ENCODE peak calls at places on chromosomes 7 and 10, in seven cellular contexts. Q is mucosa of descending colon; Z is CD8-positive, alpha-beta T cell; P is A549; A is aorta; I is activated CD4-positive, CD25-positive, alpha-beta regulatory T cell treated with anti-CD3 and anti-CD28 coated beads, Interleukin-2, amount 50 U/mL, for 24 hours; D is gastroesophageal sphincter. M is an unnamed sample.

GRCh38 chr10:23364378-23364777 is 19.8 kb upstream of the C10orf67 start:
- ATAC-seq in Q (no peak), Z (no peak), P (no peak), A (no peak), I (no peak), D (no peak), M (peak)

GRCh38 chr7:81666209-81666608 is 103.6 kb downstream of the HGF start:
- ATAC-seq in Q (no peak), Z (no peak), P (no peak), A (no peak), I (no peak), D (no peak), M (no peak)

GRCh38 chr7:2786607-2787116 is 57.4 kb downstream of the GNA12 start:
- ATAC-seq in Q (no peak), Z (no peak), P (no peak), A (no peak), I (no peak), D (no peak), M (no peak)

GRCh38 chr7:76352193-76352592 is 6.6 kb downstream of the YWHAG start:
- ATAC-seq in Q (no peak), Z (no peak), P (peak), A (no peak), I (peak), D (no peak), M (peak)

GRCh38 chr7:151207315-151207714 is 3.0 kb downstream of the H2BK1 start:
- ATAC-seq in Q (no peak), Z (peak), P (no peak), A (no peak), I (no peak), D (no peak), M (peak)

GRCh38 chr10:92849234-92849525 is 860 bp downstream of the EXOC6 start:
- ATAC-seq in Q (no peak), Z (no peak), P (peak), A (no peak), I (no peak), D (no peak), M (peak)

GRCh38 chr7:15906436-15906835 is 220.0 kb upstream of the MEOX2 start:
- ATAC-seq in Q (peak), Z (no peak), P (no peak), A (peak), I (no peak), D (no peak), M (no peak)

GRCh38 chr7:35519971-35520809 is 174.7 kb downstream of the HERPUD2 start:
- ATAC-seq in Q (peak), Z (peak), P (peak), A (peak), I (peak), D (peak), M (peak)

GRCh38 chr7:92404170-92404614 is 43.1 kb upstream of the GATAD1 start:
- ATAC-seq in Q (peak), Z (peak), P (no peak), A (no peak), I (peak), D (no peak), M (peak)

GRCh38 chr10:50396491-50397311 is 145.4 kb upstream of the ASAH2 start:
- ATAC-seq in Q (no peak), Z (peak), P (peak), A (no peak), I (peak), D (no peak), M (peak)

GRCh38 chr10:60573342-60573741 is 183.7 kb upstream of the ANK3 start:
- ATAC-seq in Q (peak), Z (no peak), P (peak), A (peak), I (peak), D (no peak), M (peak)

GRCh38 chr10:114239994-114240345 is 916 bp downstream of the VWA2 start:
- ATAC-seq in Q (no peak), Z (no peak), P (no peak), A (no peak), I (no peak), D (no peak), M (no peak)